ENCODE peak calls at places on chromosomes 11 and 22, in seven cellular contexts. R, S, U, I, N, Q and M are unnamed samples.

GRCh38 chr11:119011476-119011875 is 6.7 kb downstream of the RPS25 start:
- DNase-seq in R (no peak), S (no peak), U (no peak), I (no peak), N (no peak), Q (no peak), M (no peak)

GRCh38 chr22:36762687-36763260 is 13.1 kb downstream of the IFT27 start:
- DNase-seq in R (peak), S (no peak), U (no peak), I (no peak), N (peak), Q (no peak), M (no peak)

GRCh38 chr11:104928831-104929230 is 30.6 kb upstream of the CASP12 start:
- DNase-seq in R (no peak), S (no peak), U (no peak), I (no peak), N (no peak), Q (no peak), M (no peak)

GRCh38 chr22:49865156-49865555 is 11.5 kb downstream of the ZBED4 start:
- DNase-seq in R (no peak), S (no peak), U (no peak), I (no peak), N (no peak), Q (no peak), M (no peak)

GRCh38 chr11:114399903-114400221 is 449 bp downstream of the C11orf71 start:
- DNase-seq in R (no peak), S (no peak), U (peak), I (no peak), N (peak), Q (no peak), M (peak)

GRCh38 chr11:126424471-126425039 is 69.1 kb downstream of the ST3GAL4 start:
- DNase-seq in R (no peak), S (no peak), U (no peak), I (no peak), N (no peak), Q (no peak), M (no peak)

GRCh38 chr11:77400306-77400705 is 73.6 kb downstream of the PAK1 start:
- DNase-seq in R (no peak), S (no peak), U (peak), I (no peak), N (no peak), Q (no peak), M (no peak)

GRCh38 chr22:17930455-17931313 is 93.7 kb downstream of the MICAL3 start:
- DNase-seq in R (no peak), S (no peak), U (no peak), I (no peak), N (no peak), Q (no peak), M (no peak)

GRCh38 chr11:61922539-61922938 is 5.2 kb upstream of the RAB3IL1 start:
- DNase-seq in R (peak), S (no peak), U (no peak), I (peak), N (peak), Q (no peak), M (no peak)

GRCh38 chr22:17407643-17408042 is 38.4 kb downstream of the CECR2 start:
- DNase-seq in R (peak), S (no peak), U (no peak), I (no peak), N (no peak), Q (no peak), M (no peak)

GRCh38 chr11:85062626-85063025 is 564.5 kb downstream of the DLG2 start:
- DNase-seq in R (no peak), S (no peak), U (no peak), I (no peak), N (no peak), Q (no peak), M (peak)

GRCh38 chr11:131584694-131585592 is 214.5 kb downstream of the NTM start:
- DNase-seq in R (peak), S (no peak), U (peak), I (no peak), N (no peak), Q (no peak), M (no peak)

GRCh38 chr22:28283025-28283654 is 364.1 kb upstream of the PITPNB start:
- DNase-seq in R (peak), S (no peak), U (no peak), I (no peak), N (peak), Q (peak), M (no peak)

GRCh38 chr11:30113326-30113873 is 96.6 kb upstream of the KCNA4 start:
- DNase-seq in R (no peak), S (no peak), U (no peak), I (no peak), N (no peak), Q (no peak), M (no peak)

GRCh38 chr11:118120793-118121192 is 31.8 kb downstream of the SCN4B start:
- DNase-seq in R (no peak), S (no peak), U (no peak), I (no peak), N (no peak), Q (no peak), M (no peak)

GRCh38 chr11:67045314-67045713 is 11.3 kb upstream of the RHOD start:
- DNase-seq in R (peak), S (peak), U (no peak), I (no peak), N (peak), Q (peak), M (no peak)

GRCh38 chr11:76658231-76658630 is 12.3 kb downstream of the LRRC32 start:
- DNase-seq in R (no peak), S (no peak), U (no peak), I (no peak), N (no peak), Q (no peak), M (no peak)

GRCh38 chr11:66022401-66023185 is 3.7 kb downstream of the CATSPER1 start:
- DNase-seq in R (peak), S (no peak), U (peak), I (no peak), N (peak), Q (peak), M (peak)

GRCh38 chr11:63770763-63771162 is 2.2 kb upstream of the ZFTA start:
- DNase-seq in R (no peak), S (no peak), U (peak), I (no peak), N (peak), Q (no peak), M (no peak)

GRCh38 chr11:131514062-131514461 is 143.6 kb downstream of the NTM start:
- DNase-seq in R (no peak), S (no peak), U (no peak), I (no peak), N (no peak), Q (no peak), M (no peak)

GRCh38 chr11:101686514-101686913 is 102.7 kb upstream of the TRPC6 start:
- DNase-seq in R (peak), S (peak), U (no peak), I (no peak), N (peak), Q (peak), M (no peak)

GRCh38 chr11:33701831-33702230 is 1.2 kb upstream of the C11orf91 start:
- DNase-seq in R (peak), S (no peak), U (no peak), I (no peak), N (peak), Q (peak), M (no peak)

GRCh38 chr11:61652135-61652534 is 28.1 kb upstream of the DAGLA start:
- DNase-seq in R (no peak), S (no peak), U (no peak), I (no peak), N (no peak), Q (no peak), M (no peak)

GRCh38 chr11:114059278-114059983 is at the start of gene ZBTB16:
- DNase-seq in R (peak), S (no peak), U (peak), I (no peak), N (peak), Q (no peak), M (no peak)

GRCh38 chr22:24824250-24824649 is 18.2 kb downstream of the SGSM1 start:
- DNase-seq in R (no peak), S (no peak), U (no peak), I (no peak), N (no peak), Q (no peak), M (no peak)

GRCh38 chr11:34792143-34792542 is 124.0 kb downstream of the APIP start:
- DNase-seq in R (no peak), S (no peak), U (peak), I (no peak), N (no peak), Q (no peak), M (no peak)

GRCh38 chr11:132226522-132226921 is 856.1 kb downstream of the NTM start:
- DNase-seq in R (no peak), S (no peak), U (no peak), I (no peak), N (no peak), Q (no peak), M (no peak)

GRCh38 chr11:81707881-81708280 is 1025.8 kb downstream of the FAM181B start:
- DNase-seq in R (no peak), S (no peak), U (peak), I (no peak), N (no peak), Q (no peak), M (no peak)

GRCh38 chr22:29811377-29811776 is 26.7 kb downstream of the ASCC2 start:
- DNase-seq in R (no peak), S (no peak), U (no peak), I (no peak), N (no peak), Q (no peak), M (no peak)

GRCh38 chr11:97814325-97814959 is 1206.3 kb upstream of the CNTN5 start:
- DNase-seq in R (peak), S (no peak), U (no peak), I (no peak), N (no peak), Q (no peak), M (no peak)

GRCh38 chr11:2592559-2593392 is 107.0 kb downstream of the KCNQ1OT1 start:
- DNase-seq in R (no peak), S (no peak), U (no peak), I (no peak), N (no peak), Q (no peak), M (no peak)

GRCh38 chr11:117868815-117869642 is 7.4 kb downstream of the FXYD6 start:
- DNase-seq in R (no peak), S (no peak), U (no peak), I (no peak), N (no peak), Q (no peak), M (no peak)

GRCh38 chr22:46830841-46831240 is 68.4 kb downstream of the TBC1D22A start:
- DNase-seq in R (no peak), S (no peak), U (no peak), I (no peak), N (peak), Q (no peak), M (no peak)
- H3K4me3 ChIP-seq in R (no peak), S (no peak), U (no peak), I (no peak), N (peak), Q (no peak), M (no peak)

GRCh38 chr11:69273571-69273970 is 20.4 kb upstream of the MYEOV start:
- DNase-seq in R (no peak), S (no peak), U (no peak), I (no peak), N (no peak), Q (no peak), M (no peak)

GRCh38 chr11:69274531-69275016 is 19.4 kb upstream of the MYEOV start:
- DNase-seq in R (no peak), S (no peak), U (no peak), I (no peak), N (no peak), Q (peak), M (no peak)

GRCh38 chr11:69272055-69272454 is 21.9 kb upstream of the MYEOV start:
- DNase-seq in R (no peak), S (no peak), U (no peak), I (no peak), N (no peak), Q (no peak), M (no peak)

GRCh38 chr11:69270929-69271328 is 23.0 kb upstream of the MYEOV start:
- DNase-seq in R (no peak), S (no peak), U (no peak), I (no peak), N (no peak), Q (no peak), M (no peak)

DNA sequence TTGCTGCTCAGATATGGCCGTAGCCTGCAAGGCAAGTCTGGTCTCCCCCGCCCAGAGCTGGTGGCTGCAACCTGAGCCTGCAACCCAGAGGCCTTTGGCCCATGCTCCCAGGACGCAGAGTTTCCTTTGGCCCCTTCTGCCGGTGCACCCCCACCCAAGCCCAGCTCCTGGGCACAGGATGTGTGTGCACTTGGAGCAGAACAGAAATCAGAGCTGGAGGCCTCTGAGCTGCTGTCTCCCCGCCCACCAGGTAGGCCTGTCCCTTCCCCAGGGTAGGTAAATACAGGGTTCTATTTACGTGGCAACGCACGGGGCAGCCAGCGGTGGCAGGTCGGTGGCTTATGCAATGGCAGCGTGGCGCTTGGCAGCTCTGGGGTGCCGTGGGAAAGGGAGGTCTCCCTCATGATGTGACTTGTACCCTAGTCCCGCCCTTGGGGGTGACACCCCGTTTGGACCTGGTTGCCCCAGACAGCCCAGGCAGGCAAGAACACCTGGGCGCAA is 20.9 kb upstream of the MYEOV start:
- DNase-seq in R (no peak), S (no peak), U (no peak), I (no peak), N (no peak), Q (no peak), M (no peak)
- TF ChIP-seq EZH2 in R (no peak), S (no peak), U (no peak), I (no peak), N (no peak), Q (no peak), M (no peak)

DNA sequence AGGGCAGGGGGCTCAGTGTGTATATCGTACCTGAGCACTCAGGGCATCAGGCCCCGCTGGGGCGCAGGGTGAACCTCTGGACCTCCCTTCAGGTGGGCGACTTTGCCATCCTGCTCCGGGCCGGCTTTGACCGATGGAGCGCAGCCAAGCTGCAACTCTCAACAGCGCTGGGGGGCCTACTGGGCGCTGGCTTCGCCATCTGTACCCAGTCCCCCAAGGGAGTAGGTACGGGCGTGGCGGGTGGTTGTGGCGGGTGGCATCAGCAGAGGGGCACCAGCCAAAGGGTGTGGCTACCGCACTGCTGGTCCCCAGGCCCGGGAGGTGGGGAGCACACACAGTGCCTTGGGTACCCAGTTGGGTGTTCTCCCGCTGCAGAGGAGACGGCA is 6.3 kb downstream of the SLC39A13 start:
- DNase-seq in R (no peak), S (no peak), U (peak), I (no peak), N (no peak), Q (no peak), M (no peak)
- H3K9ac ChIP-seq in R (no peak), S (no peak), U (no peak), I (no peak), N (peak), Q (no peak), M (no peak)

DNA sequence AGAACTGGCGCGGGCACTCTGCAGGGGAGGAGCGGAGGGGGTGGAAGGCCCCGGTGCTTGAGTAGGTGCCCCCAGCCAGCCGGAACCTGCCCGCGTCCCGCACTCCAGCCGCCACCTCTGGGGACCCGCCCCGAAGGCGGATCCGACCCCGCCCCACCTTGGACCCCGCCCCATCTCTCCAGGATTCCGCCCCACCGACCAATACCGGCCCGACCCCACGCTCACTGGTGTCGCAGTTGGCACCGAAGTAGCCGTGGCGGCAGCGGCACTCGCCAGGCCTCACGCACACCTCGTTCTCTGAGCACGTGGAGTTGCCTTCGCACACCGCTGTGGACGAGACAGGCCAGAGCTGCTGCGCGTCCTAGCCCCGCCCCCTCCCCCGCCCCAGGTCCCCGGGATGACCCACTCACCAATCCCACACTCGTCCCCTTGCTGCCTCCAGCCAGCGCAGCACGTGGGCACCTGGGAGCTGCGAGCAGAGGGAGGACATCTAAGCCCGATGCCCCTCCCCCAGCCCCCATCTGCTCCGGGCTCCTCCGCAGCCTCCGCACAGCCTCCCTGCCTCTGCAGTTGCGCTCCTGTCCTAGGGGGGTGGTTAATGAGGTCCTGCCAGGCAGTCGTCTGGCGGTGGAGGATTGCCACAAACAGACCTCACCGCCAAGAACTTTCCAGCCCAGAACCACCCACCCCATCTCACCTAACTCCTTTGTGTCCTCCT is 5.9 kb downstream of the SCARF2 start:
- DNase-seq in R (no peak), S (no peak), U (peak), I (no peak), N (no peak), Q (no peak), M (no peak)
- H3K4me3 ChIP-seq in R (no peak), S (peak), U (peak), I (no peak), N (no peak), Q (no peak), M (no peak)

DNA sequence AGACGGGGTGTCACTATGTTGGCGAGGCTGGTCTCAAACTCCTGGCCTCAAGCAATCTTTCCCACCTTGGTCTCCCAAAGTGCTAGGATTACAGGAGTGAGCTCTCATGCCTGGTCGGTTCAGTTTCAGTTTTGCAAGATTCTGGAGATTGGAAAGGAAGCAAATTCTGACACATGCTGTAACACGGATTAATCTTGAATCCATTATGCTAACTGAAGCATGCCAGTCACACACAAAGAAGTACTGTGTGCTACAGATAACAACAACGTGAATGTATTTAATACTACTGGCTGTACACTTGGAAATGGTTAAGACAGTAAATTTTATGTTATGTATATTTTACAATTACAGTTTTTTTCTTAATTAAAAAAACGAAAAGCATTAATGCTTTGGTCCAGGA is 107.6 kb downstream of the MED15 start:
- DNase-seq in R (no peak), S (no peak), U (no peak), I (no peak), N (peak), Q (no peak), M (no peak)
- TF ChIP-seq EZH2 in R (no peak), S (no peak), U (no peak), I (no peak), N (no peak), Q (no peak), M (no peak)

DNA sequence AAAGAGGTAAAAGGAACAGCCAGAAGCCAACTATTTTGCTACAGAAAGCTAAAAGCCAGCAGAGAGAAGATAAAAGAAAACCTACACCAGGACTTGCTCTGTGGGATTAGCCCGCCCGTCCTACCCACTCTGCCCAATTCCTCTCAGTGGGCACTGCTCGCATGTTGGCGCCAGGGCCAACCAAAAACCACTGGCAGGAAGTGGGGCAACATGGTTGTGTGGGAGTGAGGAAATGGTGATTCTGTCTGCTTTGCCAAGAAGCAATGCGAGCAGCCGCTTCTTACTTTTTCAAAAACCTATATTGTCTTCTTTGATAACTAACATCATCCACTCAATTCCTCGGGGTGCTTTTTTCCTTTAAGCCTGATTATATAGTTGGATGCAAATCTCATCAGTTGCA is 14.2 kb upstream of the APOA1 start:
- DNase-seq in R (no peak), S (no peak), U (no peak), I (no peak), N (no peak), Q (no peak), M (no peak)
- H3K9ac ChIP-seq in R (no peak), S (no peak), U (no peak), I (no peak), N (no peak), Q (no peak), M (no peak)

DNA sequence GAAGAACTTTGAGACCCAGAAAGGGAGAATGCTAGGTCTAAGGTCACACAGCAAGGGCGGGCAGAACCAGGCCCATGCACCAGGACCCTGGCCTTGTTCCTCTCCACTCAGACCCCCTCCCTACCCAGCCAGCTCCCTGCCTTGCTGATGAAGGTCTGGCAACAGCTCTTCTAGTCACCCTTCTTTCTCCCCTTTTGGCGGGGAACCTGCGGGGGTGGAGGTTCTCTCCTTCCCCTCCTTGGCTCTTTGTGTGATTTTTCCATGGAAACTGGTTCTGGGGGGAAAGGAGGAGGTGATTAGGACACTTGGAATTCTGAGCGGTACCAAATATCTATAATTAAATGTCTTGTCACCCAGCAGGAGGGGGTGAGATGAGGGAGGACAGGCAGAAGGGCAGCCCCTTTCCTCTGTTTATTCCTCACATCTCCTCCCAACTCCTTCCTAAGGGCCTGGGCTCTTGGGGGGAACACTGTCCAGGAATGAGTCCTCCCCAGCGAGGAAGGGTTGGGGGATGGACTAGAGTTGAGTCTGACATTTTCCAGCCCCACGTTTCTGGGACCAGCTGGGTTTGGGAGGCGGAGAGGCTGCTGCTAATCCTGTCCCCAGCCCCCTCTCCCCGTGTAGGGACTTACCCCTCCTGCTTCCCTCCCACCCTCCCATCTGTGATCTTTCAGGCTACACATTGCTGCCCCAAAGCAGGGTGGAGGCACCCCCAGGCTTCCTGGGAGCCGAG is 7.4 kb downstream of the ARHGEF17 start:
- DNase-seq in R (no peak), S (no peak), U (peak), I (no peak), N (peak), Q (no peak), M (no peak)
- H3K4me3 ChIP-seq in R (no peak), S (no peak), U (no peak), I (no peak), N (peak), Q (no peak), M (no peak)